ENCODE peak calls at places on chromosome 13, in four cellular contexts. B is stomach; O is CD8-positive, alpha-beta T cell; W is neural progenitor cell. P is an unnamed sample. For H3K27me3 and H3K4me1, the result is how much of the 10 kb centered on the place peaks cover.

GRCh38 chr13:106981050-106981449 is 413.1 kb upstream of the ARGLU1 start:
- DNase-seq in W (no peak), B (no peak), O (no peak), P (no peak)

GRCh38 chr13:25561842-25562241 is 190.1 kb downstream of the ATP8A2 start:
- DNase-seq in B (no peak), O (no peak), W (no peak), P (no peak)

GRCh38 chr13:79779761-79780160 is 298.8 kb downstream of the NDFIP2 start:
- DNase-seq in O (no peak), B (no peak), W (peak), P (peak)

GRCh38 chr13:50198508-50198907 is 183.3 kb downstream of the KCNRG start:
- DNase-seq in B (no peak), W (no peak), O (no peak), P (no peak)

GRCh38 chr13:36244073-36244472 is 29.7 kb upstream of the SOHLH2 start:
- DNase-seq in O (no peak), W (no peak), B (no peak), P (no peak)

GRCh38 chr13:42405665-42406390 is 133.9 kb downstream of the AKAP11 start:
- DNase-seq in B (no peak), W (no peak), O (no peak), P (no peak)

GRCh38 chr13:42681394-42681793 is 100.0 kb upstream of the FAM216B start:
- DNase-seq in W (no peak), O (no peak), B (no peak), P (no peak)

GRCh38 chr13:74040200-74040599 is 94.0 kb downstream of the KLF12 start:
- DNase-seq in O (no peak), W (peak), B (peak), P (no peak)

GRCh38 chr13:102724923-102725322 is 30.1 kb upstream of the METTL21C start:
- DNase-seq in B (no peak), W (no peak), O (no peak), P (no peak)

GRCh38 chr13:91740811-91741210 is 342.4 kb downstream of the GPC5 start:
- DNase-seq in W (peak), B (no peak), O (no peak), P (no peak)

GRCh38 chr13:109819851-109820250 is 33.5 kb upstream of the IRS2 start:
- DNase-seq in B (no peak), W (no peak), O (no peak), P (no peak)

GRCh38 chr13:42574011-42574410 is at the start of gene TNFSF11:
- DNase-seq in W (peak), O (no peak), B (no peak), P (no peak)

GRCh38 chr13:48901786-48902185 is 73.9 kb upstream of the FNDC3A start:
- DNase-seq in O (no peak), B (no peak), W (no peak), P (no peak)

GRCh38 chr13:110524484-110525254 is 36.9 kb downstream of the RAB20 start:
- DNase-seq in O (no peak), B (peak), W (no peak), P (peak)

GRCh38 chr13:47875206-47875605 is 125.9 kb downstream of the SUCLA2 start:
- DNase-seq in W (no peak), B (no peak), O (no peak), P (no peak)

GRCh38 chr13:24863748-24864540 is 100.0 kb downstream of the RNF17 start:
- DNase-seq in O (no peak), W (no peak), B (no peak), P (no peak)

GRCh38 chr13:99766641-99767045 is 204.9 kb downstream of the ZIC5 start:
- DNase-seq in B (no peak), O (no peak), W (peak), P (no peak)

DNA sequence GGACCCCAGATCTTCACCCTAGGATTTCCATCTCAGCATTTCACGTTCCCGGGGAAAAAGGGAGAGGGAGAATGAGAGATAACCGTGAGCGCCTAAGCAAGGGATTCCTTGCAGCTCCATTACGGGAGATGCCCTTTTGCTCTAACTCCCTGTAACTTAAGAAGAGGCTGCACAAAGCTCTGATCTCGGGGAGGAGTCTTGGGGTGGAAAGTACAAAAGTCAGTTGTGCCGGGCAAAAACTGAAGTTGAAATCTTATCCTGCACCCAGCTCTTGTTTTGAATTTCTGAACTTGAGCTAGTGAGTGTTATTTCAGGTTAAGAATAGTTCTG is 256.4 kb upstream of the SOX21 start:
- DNase-seq in W (no peak), O (no peak), B (no peak), P (no peak)
- H3K27me3 ChIP-seq in W (under half), O (under half), B (half or more), P (under half)

DNA sequence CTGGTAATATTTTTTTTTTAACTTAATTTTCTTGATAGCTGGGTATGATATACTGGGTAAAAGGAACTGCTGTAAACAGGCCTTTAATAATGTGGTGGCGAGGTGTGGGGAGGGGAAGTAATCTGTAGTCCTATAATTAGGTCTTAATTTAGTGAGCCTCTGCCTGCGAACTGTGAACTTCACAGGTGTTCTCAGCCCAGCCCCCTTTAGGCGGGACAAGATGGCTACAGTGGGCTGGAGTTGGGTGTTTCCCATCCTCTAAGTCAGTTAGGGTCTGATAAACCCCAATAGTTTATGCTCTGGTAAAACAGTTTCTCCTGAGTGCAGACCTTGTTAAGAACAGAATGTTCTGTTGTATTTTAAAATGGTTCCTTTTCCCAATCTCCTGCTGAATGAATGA is 97.6 kb upstream of the SERP2 start:
- DNase-seq in B (no peak), W (no peak), O (no peak), P (no peak)
- H3K27ac ChIP-seq in B (peak), W (no peak), O (no peak), P (no peak)

GRCh38 chr13:114132419-114133121 is at the start of gene RASA3:
- DNase-seq in O (no peak), B (peak), W (peak), P (peak)
- H3K4me1 ChIP-seq in O (under half), B (half or more), W (under half), P (under half)

GRCh38 chr13:112110479-112110878 is 43.5 kb downstream of the SOX1 start:
- DNase-seq in O (no peak), W (no peak), B (no peak), P (no peak)
- H3K27me3 ChIP-seq in O (under half), W (under half), B (half or more), P (under half)

GRCh38 chr13:33217256-33217655 is 68.3 kb downstream of the STARD13 start:
- DNase-seq in O (no peak), W (no peak), B (no peak), P (no peak)
- H3K27ac ChIP-seq in O (no peak), W (no peak), B (peak), P (no peak)

GRCh38 chr13:26956532-26957142 is 196.1 kb upstream of the GPR12 start:
- DNase-seq in O (no peak), B (no peak), W (no peak), P (no peak)

GRCh38 chr13:26957163-26957562 is 196.6 kb upstream of the GPR12 start:
- DNase-seq in O (no peak), B (no peak), W (no peak), P (no peak)

GRCh38 chr13:26952551-26953138 is 192.1 kb upstream of the GPR12 start:
- DNase-seq in W (no peak), B (no peak), O (no peak), P (no peak)

GRCh38 chr13:26953273-26953672 is 192.7 kb upstream of the GPR12 start:
- DNase-seq in W (no peak), B (no peak), O (no peak), P (no peak)

GRCh38 chr13:26954981-26955380 is 194.4 kb upstream of the GPR12 start:
- DNase-seq in W (no peak), B (no peak), O (no peak), P (no peak)
- H3K4me1 ChIP-seq in W (under half), B (under half), O (under half), P (under half)